ENCODE peak calls at places on chromosome 3, in eight cellular contexts. One of them, this sample, is unnamed.

GRCh38 chr3:354433-354832 is 157.9 kb downstream of the CHL1 start:
- DNase-seq in IMR-90: peak
- DNase-seq in PC-9: no peak
- DNase-seq in lower lobe of right lung: no peak
- DNase-seq in neural progenitor cell: peak
- DNase-seq in choroid plexus epithelial cell: peak
- DNase-seq in Calu3: peak
- DNase-seq in fibroblast of villous mesenchyme: peak
- DNase-seq in this sample: peak

GRCh38 chr3:178703268-178703975 is 167.2 kb downstream of the KCNMB2 start:
- DNase-seq in Calu3: no peak
- DNase-seq in neural progenitor cell: no peak
- DNase-seq in IMR-90: peak
- DNase-seq in lower lobe of right lung: no peak
- DNase-seq in PC-9: peak
- DNase-seq in choroid plexus epithelial cell: peak
- DNase-seq in fibroblast of villous mesenchyme: peak
- DNase-seq in this sample: no peak

GRCh38 chr3:45032113-45032512 is 6.0 kb downstream of the CLEC3B start:
- DNase-seq in fibroblast of villous mesenchyme: no peak
- DNase-seq in lower lobe of right lung: no peak
- DNase-seq in choroid plexus epithelial cell: no peak
- DNase-seq in neural progenitor cell: no peak
- DNase-seq in PC-9: no peak
- DNase-seq in IMR-90: no peak
- DNase-seq in Calu3: no peak
- DNase-seq in this sample: no peak

GRCh38 chr3:143000525-143000924 is 845 bp upstream of the U2SURP start:
- DNase-seq in choroid plexus epithelial cell: peak
- DNase-seq in IMR-90: peak
- DNase-seq in PC-9: peak
- DNase-seq in neural progenitor cell: peak
- DNase-seq in lower lobe of right lung: peak
- DNase-seq in Calu3: peak
- DNase-seq in fibroblast of villous mesenchyme: peak
- DNase-seq in this sample: no peak

GRCh38 chr3:142853270-142854163 is 35.4 kb downstream of the PCOLCE2 start:
- DNase-seq in lower lobe of right lung: no peak
- DNase-seq in PC-9: peak
- DNase-seq in IMR-90: peak
- DNase-seq in Calu3: peak
- DNase-seq in choroid plexus epithelial cell: peak
- DNase-seq in neural progenitor cell: no peak
- DNase-seq in fibroblast of villous mesenchyme: no peak
- DNase-seq in this sample: no peak

GRCh38 chr3:2823016-2823415 is 287.2 kb downstream of the IL5RA start:
- DNase-seq in Calu3: no peak
- DNase-seq in neural progenitor cell: no peak
- DNase-seq in IMR-90: no peak
- DNase-seq in fibroblast of villous mesenchyme: no peak
- DNase-seq in lower lobe of right lung: no peak
- DNase-seq in choroid plexus epithelial cell: no peak
- DNase-seq in PC-9: no peak
- DNase-seq in this sample: no peak

GRCh38 chr3:45980819-45981218 is 14.8 kb downstream of the FYCO1 start:
- DNase-seq in neural progenitor cell: no peak
- DNase-seq in lower lobe of right lung: no peak
- DNase-seq in PC-9: no peak
- DNase-seq in Calu3: no peak
- DNase-seq in IMR-90: peak
- DNase-seq in choroid plexus epithelial cell: peak
- DNase-seq in fibroblast of villous mesenchyme: no peak
- DNase-seq in this sample: no peak

GRCh38 chr3:183438749-183439148 is 10.3 kb upstream of the MCF2L2 start:
- DNase-seq in PC-9: no peak
- DNase-seq in fibroblast of villous mesenchyme: no peak
- DNase-seq in neural progenitor cell: no peak
- DNase-seq in IMR-90: no peak
- DNase-seq in lower lobe of right lung: no peak
- DNase-seq in choroid plexus epithelial cell: no peak
- DNase-seq in Calu3: peak
- DNase-seq in this sample: no peak

GRCh38 chr3:161349529-161350278 is 21.6 kb downstream of the SPTSSB start:
- DNase-seq in Calu3: peak
- DNase-seq in choroid plexus epithelial cell: peak
- DNase-seq in lower lobe of right lung: no peak
- DNase-seq in neural progenitor cell: no peak
- DNase-seq in IMR-90: peak
- DNase-seq in PC-9: peak
- DNase-seq in fibroblast of villous mesenchyme: peak
- DNase-seq in this sample: no peak

GRCh38 chr3:35505181-35505580 is 134.1 kb upstream of the ARPP21 start:
- DNase-seq in Calu3: no peak
- DNase-seq in choroid plexus epithelial cell: no peak
- DNase-seq in IMR-90: no peak
- DNase-seq in lower lobe of right lung: no peak
- DNase-seq in PC-9: no peak
- DNase-seq in fibroblast of villous mesenchyme: no peak
- DNase-seq in neural progenitor cell: peak
- DNase-seq in this sample: no peak

GRCh38 chr3:13214847-13215472 is 141.7 kb upstream of the IQSEC1 start:
- DNase-seq in lower lobe of right lung: no peak
- DNase-seq in neural progenitor cell: no peak
- DNase-seq in PC-9: no peak
- DNase-seq in fibroblast of villous mesenchyme: no peak
- DNase-seq in Calu3: no peak
- DNase-seq in IMR-90: no peak
- DNase-seq in choroid plexus epithelial cell: no peak
- DNase-seq in this sample: no peak

GRCh38 chr3:67569324-67569723 is 85.1 kb downstream of the SUCLG2 start:
- DNase-seq in choroid plexus epithelial cell: no peak
- DNase-seq in IMR-90: no peak
- DNase-seq in PC-9: no peak
- DNase-seq in neural progenitor cell: no peak
- DNase-seq in fibroblast of villous mesenchyme: no peak
- DNase-seq in lower lobe of right lung: no peak
- DNase-seq in Calu3: no peak
- DNase-seq in this sample: no peak

GRCh38 chr3:15271785-15272381 is 60.5 kb downstream of the SH3BP5 start:
- DNase-seq in fibroblast of villous mesenchyme: no peak
- DNase-seq in choroid plexus epithelial cell: no peak
- DNase-seq in neural progenitor cell: no peak
- DNase-seq in Calu3: no peak
- DNase-seq in PC-9: no peak
- DNase-seq in IMR-90: no peak
- DNase-seq in lower lobe of right lung: peak
- DNase-seq in this sample: peak

GRCh38 chr3:101091489-101091888 is 98.3 kb upstream of the ABI3BP start:
- DNase-seq in fibroblast of villous mesenchyme: no peak
- DNase-seq in neural progenitor cell: no peak
- DNase-seq in Calu3: no peak
- DNase-seq in IMR-90: peak
- DNase-seq in PC-9: peak
- DNase-seq in lower lobe of right lung: no peak
- DNase-seq in choroid plexus epithelial cell: peak
- DNase-seq in this sample: no peak

GRCh38 chr3:15361494-15362214 is 29.3 kb upstream of the SH3BP5 start:
- DNase-seq in fibroblast of villous mesenchyme: peak
- DNase-seq in choroid plexus epithelial cell: peak
- DNase-seq in PC-9: no peak
- DNase-seq in lower lobe of right lung: no peak
- DNase-seq in IMR-90: peak
- DNase-seq in Calu3: no peak
- DNase-seq in neural progenitor cell: peak
- DNase-seq in this sample: peak

GRCh38 chr3:123834631-123835030 is 49.5 kb downstream of the MYLK start:
- DNase-seq in PC-9: peak
- DNase-seq in fibroblast of villous mesenchyme: peak
- DNase-seq in lower lobe of right lung: no peak
- DNase-seq in choroid plexus epithelial cell: peak
- DNase-seq in IMR-90: peak
- DNase-seq in Calu3: peak
- DNase-seq in neural progenitor cell: no peak
- DNase-seq in this sample: no peak

GRCh38 chr3:120067090-120067489 is 27.2 kb downstream of the GSK3B start:
- DNase-seq in Calu3: no peak
- DNase-seq in neural progenitor cell: no peak
- DNase-seq in choroid plexus epithelial cell: no peak
- DNase-seq in lower lobe of right lung: no peak
- DNase-seq in fibroblast of villous mesenchyme: no peak
- DNase-seq in IMR-90: no peak
- DNase-seq in PC-9: no peak
- DNase-seq in this sample: no peak

GRCh38 chr3:120064641-120065040 is 29.6 kb downstream of the GSK3B start:
- DNase-seq in choroid plexus epithelial cell: no peak
- DNase-seq in Calu3: no peak
- DNase-seq in IMR-90: no peak
- DNase-seq in fibroblast of villous mesenchyme: no peak
- DNase-seq in lower lobe of right lung: no peak
- DNase-seq in PC-9: no peak
- DNase-seq in neural progenitor cell: no peak
- DNase-seq in this sample: no peak

GRCh38 chr3:120066634-120067033 is 27.6 kb downstream of the GSK3B start:
- DNase-seq in Calu3: no peak
- DNase-seq in fibroblast of villous mesenchyme: no peak
- DNase-seq in lower lobe of right lung: no peak
- DNase-seq in neural progenitor cell: no peak
- DNase-seq in PC-9: no peak
- DNase-seq in choroid plexus epithelial cell: no peak
- DNase-seq in IMR-90: no peak
- DNase-seq in this sample: no peak

GRCh38 chr3:120059081-120059864 is 35.0 kb downstream of the GSK3B start:
- DNase-seq in PC-9: no peak
- DNase-seq in choroid plexus epithelial cell: no peak
- DNase-seq in Calu3: no peak
- DNase-seq in lower lobe of right lung: no peak
- DNase-seq in IMR-90: no peak
- DNase-seq in fibroblast of villous mesenchyme: no peak
- DNase-seq in neural progenitor cell: no peak
- DNase-seq in this sample: no peak

DNA sequence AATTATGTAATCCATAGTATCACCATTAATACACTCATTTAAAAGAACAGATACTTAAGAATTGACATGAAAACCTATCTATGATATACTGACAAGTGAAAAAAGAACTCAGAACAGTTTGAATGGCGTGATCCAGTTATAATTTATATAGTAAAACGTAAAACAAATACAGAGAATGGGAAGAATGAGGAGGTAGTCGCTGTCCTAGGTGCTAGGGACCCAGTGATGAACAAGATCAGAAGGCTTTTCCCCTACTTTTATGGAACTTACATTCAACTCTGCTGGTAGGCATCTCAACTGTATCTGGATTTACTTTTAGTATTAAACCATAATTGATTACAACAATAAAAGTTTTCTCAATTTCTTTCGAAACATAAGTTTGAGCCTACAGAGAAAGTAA is 31.8 kb downstream of the GSK3B start:
- DNase-seq in neural progenitor cell: no peak
- DNase-seq in fibroblast of villous mesenchyme: peak
- DNase-seq in lower lobe of right lung: no peak
- DNase-seq in IMR-90: peak
- DNase-seq in choroid plexus epithelial cell: peak
- DNase-seq in PC-9: no peak
- DNase-seq in Calu3: no peak
- DNase-seq in this sample: no peak
- TF ChIP-seq CTCF in neural progenitor cell: no peak
- TF ChIP-seq CTCF in fibroblast of villous mesenchyme: no peak
- TF ChIP-seq CTCF in lower lobe of right lung: no peak
- TF ChIP-seq CTCF in IMR-90: no peak
- TF ChIP-seq CTCF in choroid plexus epithelial cell: no peak
- TF ChIP-seq CTCF in PC-9: no peak
- TF ChIP-seq CTCF in Calu3: no peak
- TF ChIP-seq CTCF in this sample: no peak

DNA sequence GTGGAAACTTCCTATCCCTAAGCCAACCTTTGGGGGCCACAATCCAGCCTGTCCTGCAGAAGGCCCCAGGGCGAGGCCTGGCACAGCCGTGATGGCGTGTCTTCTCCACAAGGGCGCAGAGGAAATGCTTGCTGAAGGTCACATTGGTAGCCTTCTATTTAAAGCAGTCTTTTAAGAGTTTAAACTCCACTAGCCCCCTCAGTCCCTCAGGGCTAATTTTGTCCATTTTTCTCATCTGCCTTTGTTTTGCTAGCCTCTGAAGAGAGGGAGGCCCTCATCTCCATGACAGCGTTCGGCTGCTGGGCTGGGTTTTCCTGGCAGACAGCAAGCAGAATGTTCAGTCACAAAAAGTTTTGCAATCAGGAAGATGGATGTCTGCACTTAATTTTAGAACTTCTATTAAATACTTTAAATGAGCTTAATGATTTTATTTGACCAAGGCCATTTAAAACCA is 40.8 kb downstream of the RARB start:
- DNase-seq in IMR-90: no peak
- DNase-seq in fibroblast of villous mesenchyme: peak
- DNase-seq in lower lobe of right lung: no peak
- DNase-seq in PC-9: no peak
- DNase-seq in neural progenitor cell: peak
- DNase-seq in choroid plexus epithelial cell: peak
- DNase-seq in Calu3: no peak
- DNase-seq in this sample: no peak
- TF ChIP-seq CTCF in IMR-90: no peak
- TF ChIP-seq CTCF in fibroblast of villous mesenchyme: peak
- TF ChIP-seq CTCF in lower lobe of right lung: peak
- TF ChIP-seq CTCF in PC-9: no peak
- TF ChIP-seq CTCF in neural progenitor cell: peak
- TF ChIP-seq CTCF in choroid plexus epithelial cell: peak
- TF ChIP-seq CTCF in Calu3: no peak
- TF ChIP-seq CTCF in this sample: no peak

GRCh38 chr3:155934215-155934614 is 63.8 kb downstream of the GMPS start:
- DNase-seq in IMR-90: peak
- DNase-seq in PC-9: no peak
- DNase-seq in Calu3: no peak
- DNase-seq in choroid plexus epithelial cell: peak
- DNase-seq in fibroblast of villous mesenchyme: no peak
- DNase-seq in lower lobe of right lung: no peak
- DNase-seq in neural progenitor cell: no peak
- DNase-seq in this sample: no peak
- TF ChIP-seq CTCF in IMR-90: no peak
- TF ChIP-seq CTCF in PC-9: no peak
- TF ChIP-seq CTCF in Calu3: no peak
- TF ChIP-seq CTCF in choroid plexus epithelial cell: peak
- TF ChIP-seq CTCF in fibroblast of villous mesenchyme: peak
- TF ChIP-seq CTCF in lower lobe of right lung: no peak
- TF ChIP-seq CTCF in neural progenitor cell: no peak
- TF ChIP-seq CTCF in this sample: no peak

DNA sequence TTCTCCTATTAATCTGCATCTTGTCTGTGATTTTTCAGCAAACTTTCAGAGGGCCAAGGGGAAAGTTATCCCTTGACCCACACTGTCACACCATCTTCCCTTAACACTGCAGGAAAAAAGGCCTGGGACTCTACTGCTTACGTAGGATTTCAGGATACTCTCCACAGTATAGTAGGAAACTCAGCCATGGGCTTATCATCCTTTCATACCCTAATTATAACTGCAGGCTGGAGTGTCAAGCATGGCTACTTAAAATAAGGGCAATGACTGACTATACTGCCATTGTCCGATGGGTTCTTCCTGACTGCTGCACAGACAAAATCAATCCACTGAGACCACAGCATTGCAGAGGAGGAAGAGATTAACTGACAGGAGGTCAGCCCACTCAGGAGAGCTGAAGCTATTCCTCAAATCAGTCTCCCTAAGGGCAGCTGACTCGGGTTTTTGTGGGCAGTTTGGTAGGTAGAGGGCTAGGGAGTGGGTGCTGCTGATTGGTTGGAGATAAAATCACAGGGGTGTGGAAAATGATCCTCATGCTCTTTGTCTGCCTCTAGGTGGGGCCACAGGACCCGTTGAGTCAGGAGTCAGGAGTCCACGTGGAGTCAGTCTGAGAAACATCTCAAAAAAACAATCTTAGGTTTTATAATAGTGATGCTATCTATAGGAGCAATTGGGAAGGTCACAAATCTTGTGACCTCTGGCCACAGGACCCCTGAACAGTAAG is 118.2 kb upstream of the STRIT1 start:
- DNase-seq in choroid plexus epithelial cell: no peak
- DNase-seq in fibroblast of villous mesenchyme: no peak
- DNase-seq in lower lobe of right lung: no peak
- DNase-seq in IMR-90: no peak
- DNase-seq in PC-9: no peak
- DNase-seq in Calu3: peak
- DNase-seq in neural progenitor cell: no peak
- DNase-seq in this sample: no peak
- TF ChIP-seq CTCF in choroid plexus epithelial cell: no peak
- TF ChIP-seq CTCF in fibroblast of villous mesenchyme: no peak
- TF ChIP-seq CTCF in lower lobe of right lung: no peak
- TF ChIP-seq CTCF in IMR-90: no peak
- TF ChIP-seq CTCF in PC-9: peak
- TF ChIP-seq CTCF in Calu3: peak
- TF ChIP-seq CTCF in neural progenitor cell: no peak
- TF ChIP-seq CTCF in this sample: no peak

This sample was measured in GM13977.